ENCODE peak calls at places on chromosomes 3 and 15, in seven cellular contexts. E, R, A, W, D, C and F are unnamed samples.

GRCh38 chr3:128603811-128604447 is 46.7 kb downstream of the RPN1 start:
- DNase-seq in E (no peak), R (no peak), A (no peak), W (no peak), D (no peak), C (no peak), F (no peak)

GRCh38 chr3:187767266-187768032 is 22.2 kb upstream of the BCL6 start:
- DNase-seq in E (no peak), R (no peak), A (no peak), W (no peak), D (no peak), C (no peak), F (no peak)

GRCh38 chr15:65666257-65666656 is 44.5 kb downstream of the SLC24A1 start:
- DNase-seq in E (peak), R (no peak), A (no peak), W (no peak), D (no peak), C (no peak), F (peak)

GRCh38 chr15:82850242-82850591 is 40.8 kb downstream of the WHAMM start:
- DNase-seq in E (no peak), R (no peak), A (no peak), W (peak), D (no peak), C (no peak), F (no peak)

GRCh38 chr15:67906382-67906781 is 66.5 kb upstream of the RNU6-1 start:
- DNase-seq in E (no peak), R (no peak), A (no peak), W (no peak), D (no peak), C (no peak), F (no peak)

GRCh38 chr3:48422272-48422671 is 7.6 kb downstream of the PLXNB1 start:
- DNase-seq in E (no peak), R (no peak), A (no peak), W (peak), D (no peak), C (no peak), F (no peak)

GRCh38 chr3:178672263-178672662 is 136.0 kb downstream of the KCNMB2 start:
- DNase-seq in E (no peak), R (no peak), A (no peak), W (no peak), D (no peak), C (no peak), F (no peak)

GRCh38 chr15:62119224-62119925 is 45.7 kb downstream of the C2CD4B start:
- DNase-seq in E (peak), R (peak), A (peak), W (no peak), D (no peak), C (no peak), F (peak)

GRCh38 chr3:1262246-1262645 is 169.4 kb downstream of the CNTN6 start:
- DNase-seq in E (no peak), R (no peak), A (no peak), W (no peak), D (no peak), C (no peak), F (no peak)

GRCh38 chr3:100297784-100298183 is 36.8 kb upstream of the NIT2 start:
- DNase-seq in E (peak), R (no peak), A (no peak), W (no peak), D (no peak), C (no peak), F (no peak)

GRCh38 chr3:99344216-99344615 is 294.2 kb upstream of the COL8A1 start:
- DNase-seq in E (no peak), R (no peak), A (no peak), W (no peak), D (no peak), C (no peak), F (no peak)

GRCh38 chr3:109275702-109276293 is 40.5 kb downstream of the DPPA2 start:
- DNase-seq in E (peak), R (peak), A (no peak), W (peak), D (no peak), C (no peak), F (peak)